ENCODE peak calls at places on chromosomes 1 and 21, in ten cellular contexts. One of them, this sample, is unnamed.

GRCh38 chr1:222940903-222941302 is 126.1 kb downstream of the DISP1 start:
- DNase-seq in left cardiac atrium: no peak
- DNase-seq in SW480: no peak
- DNase-seq in breast epithelium: no peak
- DNase-seq in DMS53: no peak
- DNase-seq in NCI-H460: no peak
- DNase-seq in A549: no peak
- DNase-seq in CD4-positive, CD25-positive, alpha-beta regulatory T cell: no peak
- DNase-seq in activated naive CD4-positive, alpha-beta T cell: no peak
- DNase-seq in endodermal cell: no peak
- DNase-seq in this sample: no peak

GRCh38 chr1:161115132-161115711 is 2.6 kb downstream of the PFDN2 start:
- DNase-seq in endodermal cell: no peak
- DNase-seq in NCI-H460: peak; percentile 97
- DNase-seq in breast epithelium: no peak
- DNase-seq in left cardiac atrium: no peak
- DNase-seq in A549: peak; percentile 53
- DNase-seq in CD4-positive, CD25-positive, alpha-beta regulatory T cell: no peak
- DNase-seq in activated naive CD4-positive, alpha-beta T cell: no peak
- DNase-seq in SW480: peak; percentile 93
- DNase-seq in DMS53: peak; percentile 71
- DNase-seq in this sample: no peak

GRCh38 chr1:194342484-194343262 is 1156.3 kb upstream of the B3GALT2 start:
- DNase-seq in endodermal cell: peak; percentile 81
- DNase-seq in DMS53: no peak
- DNase-seq in CD4-positive, CD25-positive, alpha-beta regulatory T cell: no peak
- DNase-seq in NCI-H460: no peak
- DNase-seq in breast epithelium: no peak
- DNase-seq in A549: no peak
- DNase-seq in left cardiac atrium: no peak
- DNase-seq in SW480: no peak
- DNase-seq in activated naive CD4-positive, alpha-beta T cell: no peak
- DNase-seq in this sample: no peak

GRCh38 chr1:31476891-31477846 is 64.2 kb downstream of the SERINC2 start:
- DNase-seq in left cardiac atrium: no peak
- DNase-seq in endodermal cell: no peak
- DNase-seq in A549: no peak
- DNase-seq in SW480: peak; percentile 37
- DNase-seq in DMS53: peak; percentile 92
- DNase-seq in activated naive CD4-positive, alpha-beta T cell: no peak
- DNase-seq in breast epithelium: peak; percentile 83
- DNase-seq in NCI-H460: no peak
- DNase-seq in CD4-positive, CD25-positive, alpha-beta regulatory T cell: no peak
- DNase-seq in this sample: no peak

GRCh38 chr1:204649756-204650155 is 35.8 kb downstream of the LRRN2 start:
- DNase-seq in left cardiac atrium: no peak
- DNase-seq in NCI-H460: no peak
- DNase-seq in A549: no peak
- DNase-seq in activated naive CD4-positive, alpha-beta T cell: no peak
- DNase-seq in endodermal cell: no peak
- DNase-seq in DMS53: no peak
- DNase-seq in breast epithelium: no peak
- DNase-seq in CD4-positive, CD25-positive, alpha-beta regulatory T cell: no peak
- DNase-seq in SW480: no peak
- DNase-seq in this sample: no peak

GRCh38 chr1:36947384-36947783 is 86.9 kb downstream of the GRIK3 start:
- DNase-seq in activated naive CD4-positive, alpha-beta T cell: no peak
- DNase-seq in endodermal cell: peak; percentile 74
- DNase-seq in CD4-positive, CD25-positive, alpha-beta regulatory T cell: no peak
- DNase-seq in SW480: no peak
- DNase-seq in NCI-H460: no peak
- DNase-seq in A549: no peak
- DNase-seq in breast epithelium: no peak
- DNase-seq in DMS53: no peak
- DNase-seq in left cardiac atrium: no peak
- DNase-seq in this sample: no peak

GRCh38 chr1:4960782-4961475 is 306.5 kb downstream of the AJAP1 start:
- DNase-seq in A549: no peak
- DNase-seq in DMS53: no peak
- DNase-seq in CD4-positive, CD25-positive, alpha-beta regulatory T cell: no peak
- DNase-seq in endodermal cell: peak; percentile 62
- DNase-seq in activated naive CD4-positive, alpha-beta T cell: no peak
- DNase-seq in SW480: no peak
- DNase-seq in breast epithelium: no peak
- DNase-seq in left cardiac atrium: no peak
- DNase-seq in NCI-H460: no peak
- DNase-seq in this sample: no peak

GRCh38 chr1:198788561-198789064 is 149.8 kb downstream of the PTPRC start:
- DNase-seq in breast epithelium: no peak
- DNase-seq in DMS53: peak; percentile 58
- DNase-seq in A549: no peak
- DNase-seq in CD4-positive, CD25-positive, alpha-beta regulatory T cell: no peak
- DNase-seq in left cardiac atrium: no peak
- DNase-seq in endodermal cell: peak; percentile 81
- DNase-seq in activated naive CD4-positive, alpha-beta T cell: no peak
- DNase-seq in NCI-H460: peak; percentile 8
- DNase-seq in SW480: peak; percentile 1
- DNase-seq in this sample: no peak

GRCh38 chr21:36874665-36875064 is 91.8 kb downstream of the HLCS start:
- DNase-seq in NCI-H460: no peak
- DNase-seq in left cardiac atrium: no peak
- DNase-seq in endodermal cell: no peak
- DNase-seq in activated naive CD4-positive, alpha-beta T cell: no peak
- DNase-seq in SW480: no peak
- DNase-seq in DMS53: no peak
- DNase-seq in CD4-positive, CD25-positive, alpha-beta regulatory T cell: no peak
- DNase-seq in breast epithelium: no peak
- DNase-seq in A549: no peak
- DNase-seq in this sample: no peak

GRCh38 chr1:41957568-41957967 is 38.8 kb upstream of the HIVEP3 start:
- DNase-seq in A549: no peak
- DNase-seq in SW480: no peak
- DNase-seq in NCI-H460: no peak
- DNase-seq in breast epithelium: no peak
- DNase-seq in activated naive CD4-positive, alpha-beta T cell: no peak
- DNase-seq in DMS53: no peak
- DNase-seq in endodermal cell: no peak
- DNase-seq in CD4-positive, CD25-positive, alpha-beta regulatory T cell: no peak
- DNase-seq in left cardiac atrium: no peak
- DNase-seq in this sample: no peak

GRCh38 chr21:42174173-42174572 is 44.8 kb upstream of the ABCG1 start:
- DNase-seq in CD4-positive, CD25-positive, alpha-beta regulatory T cell: no peak
- DNase-seq in SW480: peak; percentile 16
- DNase-seq in endodermal cell: no peak
- DNase-seq in A549: no peak
- DNase-seq in activated naive CD4-positive, alpha-beta T cell: no peak
- DNase-seq in breast epithelium: no peak
- DNase-seq in left cardiac atrium: no peak
- DNase-seq in NCI-H460: no peak
- DNase-seq in DMS53: peak; percentile 13
- DNase-seq in this sample: no peak

GRCh38 chr1:23099171-23099536 is 69.5 kb downstream of the LUZP1 start:
- DNase-seq in NCI-H460: no peak
- DNase-seq in activated naive CD4-positive, alpha-beta T cell: no peak
- DNase-seq in CD4-positive, CD25-positive, alpha-beta regulatory T cell: no peak
- DNase-seq in A549: no peak
- DNase-seq in left cardiac atrium: no peak
- DNase-seq in breast epithelium: no peak
- DNase-seq in SW480: no peak
- DNase-seq in endodermal cell: no peak
- DNase-seq in DMS53: no peak
- DNase-seq in this sample: no peak

GRCh38 chr1:6052543-6053205 is 7.0 kb downstream of the KCNAB2 start:
- DNase-seq in NCI-H460: peak; percentile 52
- DNase-seq in activated naive CD4-positive, alpha-beta T cell: peak; percentile 34
- DNase-seq in A549: peak; percentile 81
- DNase-seq in DMS53: peak; percentile 76
- DNase-seq in endodermal cell: peak; percentile 93
- DNase-seq in left cardiac atrium: peak; percentile 69
- DNase-seq in CD4-positive, CD25-positive, alpha-beta regulatory T cell: no peak
- DNase-seq in SW480: peak; percentile 65
- DNase-seq in breast epithelium: peak; percentile 71
- DNase-seq in this sample: peak; percentile 72

GRCh38 chr1:9717193-9718005 is 65.9 kb downstream of the PIK3CD start:
- DNase-seq in activated naive CD4-positive, alpha-beta T cell: peak; percentile 83
- DNase-seq in A549: no peak
- DNase-seq in SW480: no peak
- DNase-seq in NCI-H460: no peak
- DNase-seq in left cardiac atrium: peak; percentile 60
- DNase-seq in endodermal cell: peak; percentile 87
- DNase-seq in DMS53: no peak
- DNase-seq in breast epithelium: no peak
- DNase-seq in CD4-positive, CD25-positive, alpha-beta regulatory T cell: peak; percentile 80
- DNase-seq in this sample: no peak

GRCh38 chr1:216778763-216779162 is 55.5 kb upstream of the ESRRG start:
- DNase-seq in endodermal cell: no peak
- DNase-seq in left cardiac atrium: no peak
- DNase-seq in activated naive CD4-positive, alpha-beta T cell: no peak
- DNase-seq in SW480: no peak
- DNase-seq in NCI-H460: no peak
- DNase-seq in A549: no peak
- DNase-seq in DMS53: no peak
- DNase-seq in CD4-positive, CD25-positive, alpha-beta regulatory T cell: no peak
- DNase-seq in breast epithelium: no peak
- DNase-seq in this sample: no peak

GRCh38 chr1:12166834-12167492 is at the start of gene TNFRSF1B:
- DNase-seq in breast epithelium: no peak
- DNase-seq in CD4-positive, CD25-positive, alpha-beta regulatory T cell: peak; percentile 68
- DNase-seq in endodermal cell: peak; percentile 89
- DNase-seq in left cardiac atrium: peak; percentile 85
- DNase-seq in A549: peak; percentile 25
- DNase-seq in DMS53: peak; percentile 62
- DNase-seq in activated naive CD4-positive, alpha-beta T cell: peak; percentile 59
- DNase-seq in SW480: peak; percentile 74
- DNase-seq in NCI-H460: peak; percentile 21
- DNase-seq in this sample: peak; percentile 66